ENCODE peak calls at places on chromosomes 3 and 15, in four cellular contexts. T is B cell, Q is A172, M is mammary epithelial cell. U is an unnamed sample.

GRCh38 chr3:185658504-185658912 is 72.4 kb downstream of the SENP2 start:
- DNase-seq in M (peak), T (no peak), Q (peak), U (peak)

GRCh38 chr3:99795573-99795972 is 22.1 kb upstream of the CMSS1 start:
- DNase-seq in M (no peak), T (no peak), Q (no peak), U (no peak)

GRCh38 chr15:57085267-57085666 is 166.8 kb downstream of the TCF12 start:
- DNase-seq in T (no peak), Q (no peak), M (no peak), U (no peak)

GRCh38 chr3:43257850-43258249 is 28.5 kb upstream of the SNRK start:
- DNase-seq in M (no peak), Q (no peak), T (no peak), U (no peak)

GRCh38 chr15:85354432-85354831 is 26.0 kb upstream of the AKAP13 start:
- DNase-seq in Q (peak), M (no peak), T (no peak), U (no peak)

GRCh38 chr15:73753250-73754130 is at the start of gene INSYN1:
- DNase-seq in M (no peak), T (no peak), Q (no peak), U (no peak)

GRCh38 chr3:46378426-46378942 is 7.7 kb downstream of the CCR5 start:
- DNase-seq in M (peak), Q (peak), T (peak), U (peak)

GRCh38 chr15:25797511-25798206 is 65.5 kb downstream of the ATP10A start:
- DNase-seq in T (no peak), M (no peak), Q (no peak), U (no peak)

GRCh38 chr3:18418173-18418572 is 7.0 kb downstream of the SATB1 start:
- DNase-seq in Q (no peak), T (no peak), M (no peak), U (no peak)

GRCh38 chr3:111794701-111795100 is 64.4 kb upstream of the PHLDB2 start:
- DNase-seq in M (no peak), T (no peak), Q (no peak), U (no peak)

GRCh38 chr3:155225417-155225816 is 68.1 kb downstream of the STRIT1 start:
- DNase-seq in Q (no peak), T (no peak), M (no peak), U (no peak)

GRCh38 chr3:171950373-171950772 is 89.0 kb upstream of the FNDC3B start:
- DNase-seq in T (no peak), Q (peak), M (peak), U (peak)

GRCh38 chr3:119084371-119085069 is 49.9 kb upstream of the IGSF11 start:
- DNase-seq in T (no peak), M (peak), Q (peak), U (peak)

GRCh38 chr3:129739613-129740012 is 133.1 kb upstream of the PLXND1 start:
- DNase-seq in M (no peak), T (no peak), Q (no peak), U (peak)

GRCh38 chr3:127762077-127762786 is 60.1 kb downstream of the MGLL start:
- DNase-seq in Q (no peak), T (no peak), M (no peak), U (no peak)

GRCh38 chr3:176574736-176575135 is 622.5 kb downstream of the TBL1XR1 start:
- DNase-seq in M (peak), T (no peak), Q (no peak), U (no peak)

GRCh38 chr3:106810461-106810733 is 566.8 kb upstream of the CCDC54 start:
- DNase-seq in M (no peak), T (no peak), Q (no peak), U (no peak)

GRCh38 chr3:11373235-11373634 is 101.0 kb downstream of the ATG7 start:
- DNase-seq in Q (no peak), T (no peak), M (no peak), U (no peak)

GRCh38 chr3:134242649-134243637 is 7.7 kb downstream of the RYK start:
- DNase-seq in Q (peak), T (no peak), M (peak), U (peak)

GRCh38 chr15:71469393-71469792 is 341.0 kb upstream of the NR2E3 start:
- DNase-seq in Q (no peak), M (no peak), T (no peak), U (no peak)

GRCh38 chr3:83076041-83076440 is 1314.6 kb upstream of the GBE1 start:
- DNase-seq in Q (no peak), T (no peak), M (no peak), U (no peak)

U was measured in MCF 10A.